ENCODE peak calls at places on chromosomes 12 and 14, in five cellular contexts. C is head of caudate nucleus, R is HTR-8/SVneo, U is cardiac muscle cell, I is left ventricle myocardium superior. V is an unnamed sample.

GRCh38 chr12:27226319-27226984 is 17.6 kb upstream of the STK38L start:
- DNase-seq in R (no peak), I (no peak), C (no peak), U (no peak), V (no peak)

GRCh38 chr14:75184447-75184846 is 8.0 kb upstream of the TMED10 start:
- DNase-seq in C (no peak), U (no peak), R (no peak), I (no peak), V (no peak)

GRCh38 chr12:91099373-91099772 is 11.9 kb downstream of the LUM start:
- DNase-seq in C (no peak), I (no peak), R (no peak), U (no peak), V (no peak)

GRCh38 chr12:71865166-71865713 is 25.7 kb downstream of the TBC1D15 start:
- DNase-seq in C (no peak), U (no peak), R (peak; percentile 18), I (no peak), V (no peak)

GRCh38 chr14:46198676-46199075 is 452.9 kb downstream of the RPL10L start:
- DNase-seq in I (no peak), U (no peak), C (peak; percentile 6), R (no peak), V (no peak)

GRCh38 chr12:65892905-65893304 is 68.6 kb downstream of the HMGA2 start:
- DNase-seq in C (no peak), R (peak; percentile 49), U (no peak), I (no peak), V (no peak)

GRCh38 chr12:32647275-32647674 is 31.8 kb upstream of the DNM1L start:
- DNase-seq in I (no peak), R (no peak), U (no peak), C (no peak), V (no peak)

GRCh38 chr12:93016752-93017350 is 87.8 kb upstream of the EEA1 start:
- DNase-seq in U (no peak), C (peak; percentile 53), I (no peak), R (no peak), V (no peak)

GRCh38 chr12:57518920-57519757 is 1.2 kb downstream of the DDIT3 start:
- DNase-seq in R (no peak), U (no peak), I (peak; percentile 52), C (no peak), V (no peak)

GRCh38 chr12:85425926-85426325 is 145.9 kb downstream of the ALX1 start:
- DNase-seq in C (no peak), I (no peak), U (no peak), R (no peak), V (no peak)

GRCh38 chr12:118543651-118544050 is 167.3 kb downstream of the SUDS3 start:
- DNase-seq in U (no peak), C (no peak), R (no peak), I (no peak), V (no peak)

GRCh38 chr14:90717916-90718315 is 98.3 kb downstream of the TTC7B start:
- DNase-seq in C (no peak), I (no peak), R (no peak), U (no peak), V (no peak)

GRCh38 chr12:5524116-5524768 is 92.3 kb downstream of the NTF3 start:
- DNase-seq in U (no peak), R (no peak), I (no peak), C (no peak), V (no peak)

GRCh38 chr12:112167728-112168525 is 42.6 kb downstream of the TRAFD1 start:
- DNase-seq in U (no peak), I (no peak), C (no peak), R (no peak), V (no peak)

GRCh38 chr14:69784942-69785341 is 12.1 kb downstream of the SLC10A1 start:
- DNase-seq in R (no peak), U (no peak), I (no peak), C (no peak), V (no peak)

GRCh38 chr14:104461676-104462443 is 117.7 kb upstream of the C14orf180 start:
- DNase-seq in C (peak; percentile 35), U (peak; percentile 42), R (no peak), I (no peak), V (no peak)

GRCh38 chr14:77761205-77761931 is 412 bp upstream of the SNW1 start:
- DNase-seq in U (peak; percentile 35), R (peak; percentile 37), C (peak; percentile 33), I (peak; percentile 42), V (no peak)

GRCh38 chr12:6229823-6230222 is 29.6 kb downstream of the CD9 start:
- DNase-seq in R (no peak), C (peak; percentile 75), U (no peak), I (peak; percentile 64), V (no peak)